ENCODE peak calls at places on chromosomes 2 and 18, in five cellular contexts. One of them, this sample, is unnamed.

GRCh38 chr2:219272351-219272750 is 6.8 kb upstream of the DNAJB2 start:
- DNase-seq in A549: peak; percentile 35
- DNase-seq in PC-9: no peak
- DNase-seq in stomach: no peak
- DNase-seq in HCT116: no peak
- DNase-seq in this sample: no peak

GRCh38 chr2:156064540-156064939 is 268.0 kb downstream of the NR4A2 start:
- DNase-seq in A549: no peak
- DNase-seq in PC-9: no peak
- DNase-seq in stomach: no peak
- DNase-seq in HCT116: no peak
- DNase-seq in this sample: no peak

GRCh38 chr2:53933329-53933728 is 37.5 kb downstream of the PSME4 start:
- DNase-seq in A549: no peak
- DNase-seq in PC-9: no peak
- DNase-seq in stomach: no peak
- DNase-seq in HCT116: no peak
- DNase-seq in this sample: no peak

GRCh38 chr2:118842687-118843491 is 4.6 kb downstream of the EN1 start:
- DNase-seq in A549: no peak
- DNase-seq in PC-9: no peak
- DNase-seq in stomach: no peak
- DNase-seq in HCT116: no peak
- DNase-seq in this sample: no peak

GRCh38 chr2:55051026-55051866 is 995 bp upstream of the RTN4 start:
- DNase-seq in A549: peak; percentile 96
- DNase-seq in PC-9: peak; percentile 77
- DNase-seq in stomach: peak; percentile 46
- DNase-seq in HCT116: peak; percentile 99
- DNase-seq in this sample: peak; percentile 40

GRCh38 chr2:200252661-200253067 is 53.8 kb upstream of the SPATS2L start:
- DNase-seq in A549: no peak
- DNase-seq in PC-9: no peak
- DNase-seq in stomach: no peak
- DNase-seq in HCT116: no peak
- DNase-seq in this sample: no peak

GRCh38 chr18:697771-698170 is 14.7 kb downstream of the ENOSF1 start:
- DNase-seq in A549: no peak
- DNase-seq in PC-9: no peak
- DNase-seq in stomach: peak; percentile 13
- DNase-seq in HCT116: no peak
- DNase-seq in this sample: no peak

GRCh38 chr2:207086136-207086535 is 79.6 kb downstream of the KLF7 start:
- DNase-seq in A549: no peak
- DNase-seq in PC-9: no peak
- DNase-seq in stomach: no peak
- DNase-seq in HCT116: no peak
- DNase-seq in this sample: no peak

GRCh38 chr2:175228179-175228578 is 46.7 kb upstream of the ATP5MC3 start:
- DNase-seq in A549: no peak
- DNase-seq in PC-9: no peak
- DNase-seq in stomach: no peak
- DNase-seq in HCT116: no peak
- DNase-seq in this sample: no peak

GRCh38 chr2:37926635-37927034 is 1.5 kb downstream of the RMDN2 start:
- DNase-seq in A549: no peak
- DNase-seq in PC-9: no peak
- DNase-seq in stomach: no peak
- DNase-seq in HCT116: no peak
- DNase-seq in this sample: no peak
- H3K4me1 ChIP-seq in A549: peaks cover 6% of the 10 kb centered on the region
- H3K4me1 ChIP-seq in PC-9: peaks cover 15% of the 10 kb centered on the region
- H3K4me1 ChIP-seq in stomach: peaks cover 29% of the 10 kb centered on the region
- H3K4me1 ChIP-seq in HCT116: peaks cover 6% of the 10 kb centered on the region
- H3K4me1 ChIP-seq in this sample: peaks cover 3% of the 10 kb centered on the region

DNA sequence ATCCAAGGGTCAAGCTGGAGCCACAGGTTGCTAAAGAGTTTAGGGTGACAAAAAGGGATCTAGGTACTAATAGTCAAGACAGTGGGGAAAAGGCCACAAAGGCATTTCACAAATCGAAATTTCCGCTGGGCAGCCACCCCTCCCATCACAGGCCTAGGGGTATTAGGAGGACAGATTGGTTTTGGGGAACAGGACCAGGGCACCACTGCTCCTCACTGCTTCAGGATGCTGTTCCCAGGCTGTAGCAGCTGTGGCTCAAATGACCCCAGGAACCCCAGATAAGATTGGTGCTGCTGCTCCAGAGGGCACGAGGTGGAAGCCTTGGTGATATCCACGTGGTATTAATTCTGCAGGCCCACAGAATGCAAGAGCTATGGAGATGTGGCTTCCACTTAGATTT is 22.7 kb downstream of the KLHL23 start:
- DNase-seq in A549: no peak
- DNase-seq in PC-9: no peak
- DNase-seq in stomach: no peak
- DNase-seq in HCT116: no peak
- DNase-seq in this sample: no peak
- H3K4me3 ChIP-seq in A549: no peak overlapping the region
- H3K4me3 ChIP-seq in PC-9: no peak overlapping the region
- H3K4me3 ChIP-seq in stomach: no peak overlapping the region
- H3K4me3 ChIP-seq in HCT116: no peak overlapping the region
- H3K4me3 ChIP-seq in this sample: no peak overlapping the region

GRCh38 chr2:177237932-177238331 is 25.3 kb downstream of the HNRNPA3 start:
- DNase-seq in A549: no peak
- DNase-seq in PC-9: no peak
- DNase-seq in stomach: no peak
- DNase-seq in HCT116: no peak
- DNase-seq in this sample: no peak
- H3K4me1 ChIP-seq in A549: peaks cover 77% of the 10 kb centered on the region
- H3K4me1 ChIP-seq in PC-9: peaks cover 34% of the 10 kb centered on the region
- H3K4me1 ChIP-seq in stomach: peaks cover 98% of the 10 kb centered on the region
- H3K4me1 ChIP-seq in HCT116: peaks cover 33% of the 10 kb centered on the region
- H3K4me1 ChIP-seq in this sample: peaks cover 25% of the 10 kb centered on the region

GRCh38 chr2:203973000-203973399 is 36.4 kb downstream of the ICOS start:
- DNase-seq in A549: no peak
- DNase-seq in PC-9: no peak
- DNase-seq in stomach: no peak
- DNase-seq in HCT116: no peak
- DNase-seq in this sample: no peak

GRCh38 chr2:203971236-203971635 is 34.7 kb downstream of the ICOS start:
- DNase-seq in A549: no peak
- DNase-seq in PC-9: no peak
- DNase-seq in stomach: no peak
- DNase-seq in HCT116: no peak
- DNase-seq in this sample: no peak

GRCh38 chr2:203975912-203976311 is 39.3 kb downstream of the ICOS start:
- DNase-seq in A549: no peak
- DNase-seq in PC-9: no peak
- DNase-seq in stomach: no peak
- DNase-seq in HCT116: no peak
- DNase-seq in this sample: no peak

GRCh38 chr2:203972066-203972465 is 35.5 kb downstream of the ICOS start:
- DNase-seq in A549: no peak
- DNase-seq in PC-9: no peak
- DNase-seq in stomach: no peak
- DNase-seq in HCT116: no peak
- DNase-seq in this sample: no peak

GRCh38 chr2:203973676-203974075 is 37.1 kb downstream of the ICOS start:
- DNase-seq in A549: no peak
- DNase-seq in PC-9: no peak
- DNase-seq in stomach: no peak
- DNase-seq in HCT116: no peak
- DNase-seq in this sample: no peak
- H3K4me3 ChIP-seq in A549: no peak overlapping the region
- H3K4me3 ChIP-seq in PC-9: no peak overlapping the region
- H3K4me3 ChIP-seq in stomach: no peak overlapping the region
- H3K4me3 ChIP-seq in HCT116: no peak overlapping the region
- H3K4me3 ChIP-seq in this sample: no peak overlapping the region

This sample was measured in HAP-1.